ENCODE peak calls at places on chromosomes 3 and 15, in nine cellular contexts. Z is heart right ventricle; F is WERI-Rb-1; W is stimulated activated CD4-positive, alpha-beta T cell treated with anti-CD3 and anti-CD28 coated beads, Interleukin-1b, Interleukin-23, amount 100 ng/mL, for 1 hour; V is activated CD4-positive, alpha-beta T cell treated with anti-CD3 and anti-CD28 coated beads, Interleukin-2, amount 10 ng/mL, durations not matched to agents 7 days and 5 days; D is kidney glomerular epithelial cell; T is EH; C is H4; J is aorta. S is an unnamed sample.

GRCh38 chr15:80803580-80804525 is 24.7 kb downstream of the CEMIP start:
- DNase-seq in W (no peak), C (no peak), V (peak; percentile 39), F (no peak), T (no peak), D (no peak), Z (no peak), J (no peak), S (no peak)

GRCh38 chr15:97446138-97446537 is 514.4 kb upstream of the ARRDC4 start:
- DNase-seq in D (no peak), F (no peak), W (no peak), T (no peak), Z (no peak), V (no peak), J (no peak), C (no peak), S (no peak)

GRCh38 chr3:85790445-85791030 is 831.7 kb downstream of the CADM2 start:
- DNase-seq in V (no peak), C (no peak), T (no peak), J (peak; percentile 38), Z (no peak), W (no peak), D (no peak), F (no peak), S (no peak)

GRCh38 chr3:70824078-70824477 is 511.6 kb upstream of the MDFIC2 start:
- DNase-seq in W (no peak), V (no peak), F (no peak), Z (peak; percentile 21), D (no peak), C (no peak), J (no peak), T (peak; percentile 14), S (no peak)

GRCh38 chr3:23653647-23654525 is 151.9 kb upstream of the UBE2E1 start:
- DNase-seq in J (no peak), W (no peak), C (no peak), V (no peak), Z (no peak), T (no peak), D (no peak), F (no peak), S (no peak)

GRCh38 chr3:72234394-72234793 is 449.4 kb upstream of the PROK2 start:
- DNase-seq in D (peak; percentile 4), J (no peak), Z (no peak), F (no peak), T (peak; percentile 78), V (no peak), C (no peak), W (no peak), S (no peak)

GRCh38 chr15:90351479-90352108 is 490 bp upstream of the ZNF774 start:
- DNase-seq in D (no peak), C (no peak), W (no peak), V (no peak), J (no peak), Z (no peak), T (no peak), F (no peak), S (peak; percentile 1)

GRCh38 chr15:93895976-93896770 is 335.2 kb upstream of the MCTP2 start:
- DNase-seq in C (no peak), Z (no peak), W (no peak), D (no peak), F (no peak), V (no peak), T (no peak), J (no peak), S (no peak)

GRCh38 chr3:10602769-10603768 is 97.7 kb upstream of the ATP2B2 start:
- DNase-seq in V (peak; percentile 83), J (no peak), D (no peak), T (no peak), F (no peak), W (peak; percentile 33), Z (no peak), C (no peak), S (peak; percentile 38)

GRCh38 chr15:70260580-70260979 is 162.9 kb upstream of the TLE3 start:
- DNase-seq in D (no peak), W (no peak), C (no peak), J (no peak), V (no peak), Z (no peak), T (no peak), F (no peak), S (no peak)

GRCh38 chr3:122946185-122946584 is 81.4 kb downstream of the SEMA5B start:
- DNase-seq in Z (no peak), W (no peak), C (no peak), D (no peak), F (no peak), T (no peak), V (no peak), J (no peak), S (no peak)

GRCh38 chr3:194272861-194273266 is 78.3 kb downstream of the CPN2 start:
- DNase-seq in D (no peak), V (no peak), T (peak; percentile 58), W (no peak), J (peak; percentile 41), C (no peak), Z (no peak), F (peak; percentile 71), S (no peak)

GRCh38 chr3:132231633-132232032 is 85.6 kb upstream of the ACP3 start:
- DNase-seq in Z (no peak), W (no peak), J (no peak), V (no peak), D (peak; percentile 84), F (no peak), C (peak; percentile 20), T (peak; percentile 70), S (no peak)

GRCh38 chr3:152298393-152299242 is 29.9 kb downstream of the MBNL1 start:
- DNase-seq in T (peak; percentile 96), D (peak; percentile 80), Z (peak; percentile 63), C (peak; percentile 86), F (no peak), V (peak; percentile 47), J (no peak), W (no peak), S (no peak)

GRCh38 chr3:33664195-33664594 is 53.9 kb downstream of the CLASP2 start:
- DNase-seq in T (peak; percentile 89), J (no peak), D (no peak), C (peak; percentile 4), F (no peak), Z (no peak), W (no peak), V (no peak), S (no peak)

GRCh38 chr3:54374214-54374855 is 252.0 kb downstream of the CACNA2D3 start:
- DNase-seq in T (peak; percentile 2), V (peak; percentile 9), D (peak; percentile 21), W (no peak), F (peak; percentile 64), Z (no peak), J (no peak), C (no peak), S (no peak)

GRCh38 chr3:51319271-51319670 is 65.8 kb upstream of the MANF start:
- DNase-seq in F (no peak), W (no peak), D (no peak), J (no peak), V (no peak), T (peak; percentile 63), Z (no peak), C (no peak), S (no peak)

GRCh38 chr15:90710436-90710835 is 6.7 kb upstream of the BLM start:
- DNase-seq in D (no peak), C (no peak), T (no peak), J (no peak), Z (no peak), V (no peak), W (no peak), F (no peak), S (no peak)

GRCh38 chr3:44013967-44014366 is 227.7 kb upstream of the TOPAZ1 start:
- DNase-seq in V (no peak), D (no peak), W (no peak), T (no peak), C (no peak), J (no peak), F (no peak), Z (no peak), S (no peak)

GRCh38 chr3:30319713-30320112 is 286.7 kb upstream of the TGFBR2 start:
- DNase-seq in J (no peak), W (no peak), F (peak; percentile 58), V (peak; percentile 22), D (no peak), T (peak; percentile 77), C (peak; percentile 55), Z (peak; percentile 14), S (peak; percentile 0)